ENCODE peak calls at places on chromosomes 7 and 10, in eight cellular contexts. Q is DMS 273 treated with DMSO at 0.1 percent for 48 hours; B is posterior cingulate gyrus; W is cardiac fibroblast; D is HuH-7.5; P is effector CD8-positive, alpha-beta T cell; M is adrenal gland; I is GM12891. G is an unnamed sample.

GRCh38 chr10:27748586-27748985 is 3.0 kb upstream of the MKX start:
- DNase-seq in Q (no peak), B (no peak), W (no peak), D (no peak), P (no peak), M (no peak), I (no peak), G (no peak)

GRCh38 chr10:126738001-126738400 is 67.5 kb upstream of the C10orf90 start:
- DNase-seq in Q (no peak), B (no peak), W (no peak), D (no peak), P (no peak), M (no peak), I (no peak), G (no peak)

GRCh38 chr10:97163646-97164535 is 21.9 kb downstream of the SLIT1 start:
- DNase-seq in Q (no peak), B (no peak), W (no peak), D (no peak), P (no peak), M (no peak), I (no peak), G (no peak)

GRCh38 chr10:118873738-118874105 is 119.0 kb upstream of the CACUL1 start:
- DNase-seq in Q (no peak), B (no peak), W (no peak), D (no peak), P (no peak), M (no peak), I (no peak), G (no peak)

GRCh38 chr7:18290223-18290622 is 205.3 kb upstream of the HDAC9 start:
- DNase-seq in Q (no peak), B (no peak), W (no peak), D (no peak), P (no peak), M (no peak), I (no peak), G (no peak)

GRCh38 chr7:65404020-65404419 is 30.4 kb downstream of the ZNF92 start:
- DNase-seq in Q (no peak), B (no peak), W (no peak), D (no peak), P (no peak), M (no peak), I (no peak), G (no peak)

GRCh38 chr7:151631149-151631967 is 111.7 kb upstream of the RHEB start:
- DNase-seq in Q (peak; percentile 28), B (no peak), W (peak; percentile 35), D (peak; percentile 25), P (no peak), M (peak; percentile 23), I (no peak), G (no peak)

GRCh38 chr7:39624202-39624807 is 933 bp downstream of the RALA start:
- DNase-seq in Q (peak; percentile 31), B (no peak), W (peak; percentile 61), D (no peak), P (no peak), M (no peak), I (no peak), G (no peak)

GRCh38 chr10:88852327-88852726 is 683 bp upstream of the ANKRD22 start:
- DNase-seq in Q (no peak), B (no peak), W (no peak), D (no peak), P (no peak), M (no peak), I (no peak), G (no peak)

GRCh38 chr10:60626037-60626436 is 152.2 kb upstream of the CDK1 start:
- DNase-seq in Q (no peak), B (no peak), W (no peak), D (no peak), P (no peak), M (no peak), I (no peak), G (no peak)

GRCh38 chr7:18496336-18496700 is 769 bp downstream of the HDAC9 start:
- DNase-seq in Q (no peak), B (no peak), W (no peak), D (no peak), P (no peak), M (no peak), I (no peak), G (no peak)

GRCh38 chr7:74155810-74156395 is 18.3 kb upstream of the EIF4H start:
- DNase-seq in Q (no peak), B (no peak), W (no peak), D (no peak), P (no peak), M (no peak), I (no peak), G (no peak)

GRCh38 chr7:47670738-47671137 is 88.8 kb upstream of the TNS3 start:
- DNase-seq in Q (no peak), B (no peak), W (no peak), D (no peak), P (no peak), M (no peak), I (peak; percentile 53), G (no peak)

GRCh38 chr7:108455524-108455832 is 758 bp downstream of the NRCAM start:
- DNase-seq in Q (no peak), B (no peak), W (no peak), D (no peak), P (no peak), M (no peak), I (no peak), G (peak; percentile 10)

GRCh38 chr7:133489906-133490305 is 237.0 kb downstream of the EXOC4 start:
- DNase-seq in Q (no peak), B (no peak), W (no peak), D (no peak), P (no peak), M (no peak), I (no peak), G (no peak)

GRCh38 chr10:77501152-77501845 is 136.3 kb downstream of the KCNMA1 start:
- DNase-seq in Q (no peak), B (peak; percentile 52), W (peak; percentile 90), D (no peak), P (no peak), M (peak; percentile 70), I (no peak), G (no peak)

GRCh38 chr10:53453196-53453595 is 680.6 kb upstream of the MBL2 start:
- DNase-seq in Q (no peak), B (no peak), W (no peak), D (no peak), P (no peak), M (no peak), I (no peak), G (no peak)

GRCh38 chr10:86064219-86064618 is 302.4 kb downstream of the GRID1 start:
- DNase-seq in Q (no peak), B (no peak), W (no peak), D (no peak), P (no peak), M (no peak), I (no peak), G (no peak)

GRCh38 chr7:102985176-102985783 is 72.5 kb downstream of the LRRC17 start:
- DNase-seq in Q (no peak), B (no peak), W (peak; percentile 37), D (no peak), P (no peak), M (no peak), I (no peak), G (no peak)

GRCh38 chr10:13672505-13672904 is 85.7 kb downstream of the PRPF18 start:
- DNase-seq in Q (no peak), B (no peak), W (no peak), D (no peak), P (no peak), M (no peak), I (no peak), G (no peak)

GRCh38 chr7:101941481-101942383 is 124.3 kb downstream of the CUX1 start:
- DNase-seq in Q (no peak), B (no peak), W (peak; percentile 80), D (no peak), P (no peak), M (peak; percentile 32), I (no peak), G (no peak)

GRCh38 chr7:82985144-82985802 is 177.4 kb downstream of the PCLO start:
- DNase-seq in Q (no peak), B (no peak), W (no peak), D (no peak), P (no peak), M (no peak), I (no peak), G (no peak)

GRCh38 chr7:82015751-82016150 is 245.9 kb upstream of the HGF start:
- DNase-seq in Q (no peak), B (no peak), W (peak; percentile 46), D (no peak), P (no peak), M (no peak), I (no peak), G (no peak)

GRCh38 chr7:80263321-80263720 is 128.7 kb downstream of the GNAI1 start:
- DNase-seq in Q (no peak), B (no peak), W (peak; percentile 63), D (no peak), P (no peak), M (no peak), I (no peak), G (no peak)

GRCh38 chr7:95169678-95170077 is 154.7 kb downstream of the PON1 start:
- DNase-seq in Q (no peak), B (no peak), W (peak; percentile 31), D (no peak), P (no peak), M (no peak), I (no peak), G (no peak)

GRCh38 chr10:16594106-16594505 is 72.4 kb upstream of the C1QL3 start:
- DNase-seq in Q (no peak), B (no peak), W (no peak), D (no peak), P (no peak), M (no peak), I (no peak), G (no peak)